ENCODE peak calls at places on chromosomes 4 and X, in nine cellular contexts. One of them, this sample, is unnamed.

GRCh38 chrX:38692961-38693360 is 108.3 kb upstream of the MID1IP1 start:
- DNase-seq in fibroblast of pulmonary artery: no peak
- DNase-seq in heart right ventricle: no peak
- DNase-seq in mucosa of descending colon: no peak
- DNase-seq in tibial nerve: no peak
- DNase-seq in cardiac muscle cell: no peak
- DNase-seq in stomach: no peak
- DNase-seq in Caco-2: no peak
- DNase-seq in lung: no peak
- DNase-seq in this sample: no peak

GRCh38 chrX:134551365-134552095 is 91.6 kb downstream of the HPRT1 start:
- DNase-seq in fibroblast of pulmonary artery: peak
- DNase-seq in heart right ventricle: no peak
- DNase-seq in mucosa of descending colon: no peak
- DNase-seq in tibial nerve: no peak
- DNase-seq in cardiac muscle cell: peak
- DNase-seq in stomach: no peak
- DNase-seq in Caco-2: no peak
- DNase-seq in lung: no peak
- DNase-seq in this sample: peak

GRCh38 chr4:134762053-134762452 is 560.5 kb upstream of the PABPC4L start:
- DNase-seq in fibroblast of pulmonary artery: no peak
- DNase-seq in heart right ventricle: no peak
- DNase-seq in mucosa of descending colon: no peak
- DNase-seq in tibial nerve: no peak
- DNase-seq in cardiac muscle cell: no peak
- DNase-seq in stomach: no peak
- DNase-seq in Caco-2: peak
- DNase-seq in lung: no peak
- DNase-seq in this sample: no peak

GRCh38 chrX:889966-890651 is 259.5 kb downstream of the SHOX start:
- DNase-seq in fibroblast of pulmonary artery: no peak
- DNase-seq in heart right ventricle: no peak
- DNase-seq in mucosa of descending colon: no peak
- DNase-seq in tibial nerve: no peak
- DNase-seq in cardiac muscle cell: no peak
- DNase-seq in stomach: no peak
- DNase-seq in Caco-2: no peak
- DNase-seq in lung: no peak
- DNase-seq in this sample: no peak

GRCh38 chr4:41155194-41155830 is 59.0 kb downstream of the APBB2 start:
- DNase-seq in fibroblast of pulmonary artery: peak
- DNase-seq in heart right ventricle: no peak
- DNase-seq in mucosa of descending colon: no peak
- DNase-seq in tibial nerve: no peak
- DNase-seq in cardiac muscle cell: peak
- DNase-seq in stomach: no peak
- DNase-seq in Caco-2: no peak
- DNase-seq in lung: no peak
- DNase-seq in this sample: peak

GRCh38 chr4:80202784-80203553 is 5.7 kb downstream of the PRDM8 start:
- DNase-seq in fibroblast of pulmonary artery: peak
- DNase-seq in heart right ventricle: no peak
- DNase-seq in mucosa of descending colon: peak
- DNase-seq in tibial nerve: no peak
- DNase-seq in cardiac muscle cell: peak
- DNase-seq in stomach: no peak
- DNase-seq in Caco-2: peak
- DNase-seq in lung: no peak
- DNase-seq in this sample: no peak

GRCh38 chrX:3124041-3124440 is 82.8 kb downstream of the ARSF start:
- DNase-seq in fibroblast of pulmonary artery: no peak
- DNase-seq in heart right ventricle: no peak
- DNase-seq in mucosa of descending colon: no peak
- DNase-seq in tibial nerve: no peak
- DNase-seq in cardiac muscle cell: peak
- DNase-seq in stomach: no peak
- DNase-seq in Caco-2: no peak
- DNase-seq in lung: no peak
- DNase-seq in this sample: peak

GRCh38 chr4:171857302-171858005 is 44.2 kb downstream of the GALNTL6 start:
- DNase-seq in fibroblast of pulmonary artery: peak
- DNase-seq in heart right ventricle: no peak
- DNase-seq in mucosa of descending colon: no peak
- DNase-seq in tibial nerve: no peak
- DNase-seq in cardiac muscle cell: peak
- DNase-seq in stomach: no peak
- DNase-seq in Caco-2: no peak
- DNase-seq in lung: no peak
- DNase-seq in this sample: peak

GRCh38 chr4:101367201-101367600 is 19.9 kb upstream of the PPP3CA start:
- DNase-seq in fibroblast of pulmonary artery: peak
- DNase-seq in heart right ventricle: no peak
- DNase-seq in mucosa of descending colon: no peak
- DNase-seq in tibial nerve: no peak
- DNase-seq in cardiac muscle cell: peak
- DNase-seq in stomach: no peak
- DNase-seq in Caco-2: peak
- DNase-seq in lung: no peak
- DNase-seq in this sample: peak

GRCh38 chrX:80120335-80120734 is 105.8 kb downstream of the TBX22 start:
- DNase-seq in fibroblast of pulmonary artery: no peak
- DNase-seq in heart right ventricle: no peak
- DNase-seq in mucosa of descending colon: no peak
- DNase-seq in tibial nerve: no peak
- DNase-seq in cardiac muscle cell: no peak
- DNase-seq in stomach: no peak
- DNase-seq in Caco-2: no peak
- DNase-seq in lung: no peak
- DNase-seq in this sample: no peak

GRCh38 chrX:101347859-101348451 is 587 bp downstream of the TIMM8A start:
- DNase-seq in fibroblast of pulmonary artery: peak
- DNase-seq in heart right ventricle: peak
- DNase-seq in mucosa of descending colon: no peak
- DNase-seq in tibial nerve: no peak
- DNase-seq in cardiac muscle cell: peak
- DNase-seq in stomach: no peak
- DNase-seq in Caco-2: peak
- DNase-seq in lung: no peak
- DNase-seq in this sample: peak

GRCh38 chr4:123409301-123409700 is 12.7 kb downstream of the SPRY1 start:
- DNase-seq in fibroblast of pulmonary artery: peak
- DNase-seq in heart right ventricle: no peak
- DNase-seq in mucosa of descending colon: no peak
- DNase-seq in tibial nerve: no peak
- DNase-seq in cardiac muscle cell: peak
- DNase-seq in stomach: no peak
- DNase-seq in Caco-2: no peak
- DNase-seq in lung: no peak
- DNase-seq in this sample: no peak

GRCh38 chr4:133623847-133624246 is 474.8 kb downstream of the PCDH10 start:
- DNase-seq in fibroblast of pulmonary artery: no peak
- DNase-seq in heart right ventricle: no peak
- DNase-seq in mucosa of descending colon: no peak
- DNase-seq in tibial nerve: no peak
- DNase-seq in cardiac muscle cell: no peak
- DNase-seq in stomach: no peak
- DNase-seq in Caco-2: no peak
- DNase-seq in lung: no peak
- DNase-seq in this sample: no peak

GRCh38 chrX:10900585-10901289 is 210.4 kb upstream of the HCCS start:
- DNase-seq in fibroblast of pulmonary artery: peak
- DNase-seq in heart right ventricle: no peak
- DNase-seq in mucosa of descending colon: no peak
- DNase-seq in tibial nerve: no peak
- DNase-seq in cardiac muscle cell: peak
- DNase-seq in stomach: no peak
- DNase-seq in Caco-2: peak
- DNase-seq in lung: no peak
- DNase-seq in this sample: peak

GRCh38 chrX:12820737-12821136 is 29.5 kb downstream of the PRPS2 start:
- DNase-seq in fibroblast of pulmonary artery: no peak
- DNase-seq in heart right ventricle: no peak
- DNase-seq in mucosa of descending colon: no peak
- DNase-seq in tibial nerve: no peak
- DNase-seq in cardiac muscle cell: no peak
- DNase-seq in stomach: no peak
- DNase-seq in Caco-2: no peak
- DNase-seq in lung: no peak
- DNase-seq in this sample: no peak

GRCh38 chr4:143354990-143355389 is 18.3 kb downstream of the GAB1 start:
- DNase-seq in fibroblast of pulmonary artery: peak
- DNase-seq in heart right ventricle: no peak
- DNase-seq in mucosa of descending colon: no peak
- DNase-seq in tibial nerve: no peak
- DNase-seq in cardiac muscle cell: peak
- DNase-seq in stomach: no peak
- DNase-seq in Caco-2: no peak
- DNase-seq in lung: no peak
- DNase-seq in this sample: no peak

GRCh38 chr4:5033266-5033945 is 14.1 kb upstream of the CYTL1 start:
- DNase-seq in fibroblast of pulmonary artery: peak
- DNase-seq in heart right ventricle: peak
- DNase-seq in mucosa of descending colon: no peak
- DNase-seq in tibial nerve: no peak
- DNase-seq in cardiac muscle cell: peak
- DNase-seq in stomach: no peak
- DNase-seq in Caco-2: no peak
- DNase-seq in lung: no peak
- DNase-seq in this sample: peak

GRCh38 chrX:140337263-140337662 is 167.6 kb downstream of the SOX3 start:
- DNase-seq in fibroblast of pulmonary artery: no peak
- DNase-seq in heart right ventricle: no peak
- DNase-seq in mucosa of descending colon: no peak
- DNase-seq in tibial nerve: no peak
- DNase-seq in cardiac muscle cell: no peak
- DNase-seq in stomach: no peak
- DNase-seq in Caco-2: no peak
- DNase-seq in lung: no peak
- DNase-seq in this sample: no peak

GRCh38 chrX:134095366-134095765 is 110.0 kb upstream of the GPC3 start:
- DNase-seq in fibroblast of pulmonary artery: no peak
- DNase-seq in heart right ventricle: no peak
- DNase-seq in mucosa of descending colon: no peak
- DNase-seq in tibial nerve: no peak
- DNase-seq in cardiac muscle cell: no peak
- DNase-seq in stomach: no peak
- DNase-seq in Caco-2: no peak
- DNase-seq in lung: no peak
- DNase-seq in this sample: no peak

GRCh38 chr4:47899639-47900038 is 14.7 kb downstream of the NFXL1 start:
- DNase-seq in fibroblast of pulmonary artery: no peak
- DNase-seq in heart right ventricle: no peak
- DNase-seq in mucosa of descending colon: no peak
- DNase-seq in tibial nerve: no peak
- DNase-seq in cardiac muscle cell: no peak
- DNase-seq in stomach: no peak
- DNase-seq in Caco-2: no peak
- DNase-seq in lung: no peak
- DNase-seq in this sample: no peak

DNA sequence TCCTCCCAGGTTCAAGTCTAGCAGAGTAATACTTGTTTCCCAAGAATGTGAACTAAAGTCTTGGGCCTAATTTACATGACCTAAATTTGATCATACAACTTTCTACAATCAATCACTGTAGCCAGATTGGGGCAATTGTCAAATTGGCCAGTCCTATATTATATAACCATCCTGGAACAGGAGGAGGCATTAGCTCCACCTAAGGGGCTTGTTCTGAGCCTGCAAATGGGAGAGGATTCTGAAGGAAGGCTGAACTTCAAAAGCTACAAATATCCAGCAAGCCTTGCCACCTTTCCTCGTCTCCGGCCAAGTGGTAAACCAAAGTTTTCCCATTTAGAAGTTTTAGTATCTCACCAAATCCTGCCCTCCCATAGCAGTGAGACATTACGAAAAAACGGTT is 1289.6 kb upstream of the TENM3 start:
- DNase-seq in fibroblast of pulmonary artery: no peak
- DNase-seq in heart right ventricle: no peak
- DNase-seq in mucosa of descending colon: no peak
- DNase-seq in tibial nerve: no peak
- DNase-seq in cardiac muscle cell: no peak
- DNase-seq in stomach: no peak
- DNase-seq in Caco-2: peak
- DNase-seq in lung: no peak
- DNase-seq in this sample: no peak
- TF ChIP-seq CTCF in fibroblast of pulmonary artery: no peak
- TF ChIP-seq CTCF in heart right ventricle: no peak
- TF ChIP-seq CTCF in mucosa of descending colon: no peak
- TF ChIP-seq CTCF in tibial nerve: no peak
- TF ChIP-seq CTCF in cardiac muscle cell: no peak
- TF ChIP-seq CTCF in stomach: no peak
- TF ChIP-seq CTCF in Caco-2: no peak
- TF ChIP-seq CTCF in lung: no peak
- TF ChIP-seq CTCF in this sample: peak

GRCh38 chrX:47234583-47234982 is 1.8 kb downstream of the USP11 start:
- DNase-seq in fibroblast of pulmonary artery: peak
- DNase-seq in heart right ventricle: no peak
- DNase-seq in mucosa of descending colon: no peak
- DNase-seq in tibial nerve: no peak
- DNase-seq in cardiac muscle cell: peak
- DNase-seq in stomach: no peak
- DNase-seq in Caco-2: no peak
- DNase-seq in lung: no peak
- DNase-seq in this sample: no peak
- H3K4me3 ChIP-seq in fibroblast of pulmonary artery: peak
- H3K4me3 ChIP-seq in heart right ventricle: peak
- H3K4me3 ChIP-seq in mucosa of descending colon: no peak
- H3K4me3 ChIP-seq in tibial nerve: no peak
- H3K4me3 ChIP-seq in cardiac muscle cell: peak
- H3K4me3 ChIP-seq in stomach: peak
- H3K4me3 ChIP-seq in Caco-2: no peak
- H3K4me3 ChIP-seq in lung: no peak
- H3K4me3 ChIP-seq in this sample: peak

DNA sequence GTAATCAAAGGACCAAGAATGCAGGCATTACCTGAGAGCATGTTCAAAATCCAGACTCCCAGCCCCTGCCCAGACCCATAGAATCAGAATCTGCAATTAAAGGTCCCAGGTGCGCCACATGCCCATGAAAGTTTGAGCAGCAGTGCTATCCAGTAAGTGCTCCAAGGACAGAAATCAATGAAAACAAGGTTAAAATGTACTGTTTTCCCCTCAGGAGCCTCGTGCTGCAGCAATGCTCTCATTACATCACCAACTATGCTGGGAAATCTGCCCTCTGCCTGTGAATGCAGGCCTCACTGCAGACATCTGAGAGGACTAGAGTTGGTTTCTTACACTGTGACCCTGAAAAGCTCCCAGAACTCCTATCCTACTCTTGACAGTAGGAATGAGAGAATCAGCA is 21.1 kb downstream of the ANXA5 start:
- DNase-seq in fibroblast of pulmonary artery: peak
- DNase-seq in heart right ventricle: no peak
- DNase-seq in mucosa of descending colon: no peak
- DNase-seq in tibial nerve: no peak
- DNase-seq in cardiac muscle cell: peak
- DNase-seq in stomach: no peak
- DNase-seq in Caco-2: peak
- DNase-seq in lung: no peak
- DNase-seq in this sample: peak
- TF ChIP-seq CTCF in fibroblast of pulmonary artery: peak
- TF ChIP-seq CTCF in heart right ventricle: no peak
- TF ChIP-seq CTCF in mucosa of descending colon: no peak
- TF ChIP-seq CTCF in tibial nerve: no peak
- TF ChIP-seq CTCF in cardiac muscle cell: peak
- TF ChIP-seq CTCF in stomach: no peak
- TF ChIP-seq CTCF in Caco-2: no peak
- TF ChIP-seq CTCF in lung: no peak
- TF ChIP-seq CTCF in this sample: peak

GRCh38 chrX:150200820-150201287 is 162.3 kb upstream of the MAMLD1 start:
- DNase-seq in fibroblast of pulmonary artery: peak
- DNase-seq in heart right ventricle: no peak
- DNase-seq in mucosa of descending colon: no peak
- DNase-seq in tibial nerve: peak
- DNase-seq in cardiac muscle cell: peak
- DNase-seq in stomach: no peak
- DNase-seq in Caco-2: no peak
- DNase-seq in lung: peak
- DNase-seq in this sample: peak
- H3K4me3 ChIP-seq in fibroblast of pulmonary artery: no peak
- H3K4me3 ChIP-seq in heart right ventricle: no peak
- H3K4me3 ChIP-seq in mucosa of descending colon: no peak
- H3K4me3 ChIP-seq in tibial nerve: no peak
- H3K4me3 ChIP-seq in cardiac muscle cell: no peak
- H3K4me3 ChIP-seq in stomach: no peak
- H3K4me3 ChIP-seq in Caco-2: no peak
- H3K4me3 ChIP-seq in lung: no peak
- H3K4me3 ChIP-seq in this sample: no peak

This sample was measured in astrocyte of the spinal cord.